ENCODE peak calls at places on chromosomes 6 and 20, in five cellular contexts. One of them, this sample, is unnamed.
A peak's percentile ranks its signal among the peaks of the same experiment; 100 is the strongest.

GRCh38 chr6:134247271-134247833 is 70.6 kb downstream of the SGK1 start:
- DNase-seq in T1000: no peak
- DNase-seq in A172: no peak
- DNase-seq in CD8-positive, alpha-beta memory T cell: peak; percentile 95
- DNase-seq in hypothalamus: no peak
- DNase-seq in this sample: no peak

GRCh38 chr6:164665328-164665727 is 644.1 kb downstream of the C6orf118 start:
- DNase-seq in CD8-positive, alpha-beta memory T cell: no peak
- DNase-seq in A172: peak; percentile 1
- DNase-seq in T1000: peak; percentile 13
- DNase-seq in hypothalamus: no peak
- DNase-seq in this sample: no peak

GRCh38 chr6:46990031-46990644 is 52.0 kb downstream of the ADGRF1 start:
- DNase-seq in CD8-positive, alpha-beta memory T cell: no peak
- DNase-seq in T1000: no peak
- DNase-seq in hypothalamus: no peak
- DNase-seq in A172: no peak
- DNase-seq in this sample: no peak

GRCh38 chr6:13360671-13361540 is 32.6 kb upstream of the TBC1D7 start:
- DNase-seq in CD8-positive, alpha-beta memory T cell: no peak
- DNase-seq in A172: peak; percentile 61
- DNase-seq in hypothalamus: no peak
- DNase-seq in T1000: no peak
- DNase-seq in this sample: no peak

GRCh38 chr6:83708970-83709747 is at the start of gene SNAP91:
- DNase-seq in hypothalamus: peak; percentile 30
- DNase-seq in A172: no peak
- DNase-seq in T1000: peak; percentile 66
- DNase-seq in CD8-positive, alpha-beta memory T cell: no peak
- DNase-seq in this sample: peak; percentile 88

GRCh38 chr20:7094438-7094997 is 327.0 kb downstream of the BMP2 start:
- DNase-seq in T1000: no peak
- DNase-seq in A172: no peak
- DNase-seq in CD8-positive, alpha-beta memory T cell: no peak
- DNase-seq in hypothalamus: no peak
- DNase-seq in this sample: peak; percentile 74

GRCh38 chr6:109457596-109457996 is 2.0 kb upstream of the MICAL1 start:
- DNase-seq in T1000: no peak
- DNase-seq in A172: no peak
- DNase-seq in CD8-positive, alpha-beta memory T cell: no peak
- DNase-seq in hypothalamus: no peak
- DNase-seq in this sample: no peak

GRCh38 chr20:32742322-32743236 is 688 bp downstream of the COMMD7 start:
- DNase-seq in hypothalamus: no peak
- DNase-seq in T1000: no peak
- DNase-seq in CD8-positive, alpha-beta memory T cell: peak; percentile 26
- DNase-seq in A172: no peak
- DNase-seq in this sample: peak; percentile 25

GRCh38 chr20:37369846-37370245 is 23.9 kb downstream of the SRC start:
- DNase-seq in hypothalamus: no peak
- DNase-seq in T1000: no peak
- DNase-seq in A172: no peak
- DNase-seq in CD8-positive, alpha-beta memory T cell: no peak
- DNase-seq in this sample: no peak

GRCh38 chr6:87277123-87277522 is 45.3 kb upstream of the SMIM8 start:
- DNase-seq in CD8-positive, alpha-beta memory T cell: no peak
- DNase-seq in T1000: no peak
- DNase-seq in hypothalamus: no peak
- DNase-seq in A172: no peak
- DNase-seq in this sample: no peak

GRCh38 chr6:134177236-134177635 is 124.8 kb upstream of the SLC2A12 start:
- DNase-seq in hypothalamus: no peak
- DNase-seq in A172: no peak
- DNase-seq in CD8-positive, alpha-beta memory T cell: no peak
- DNase-seq in T1000: no peak
- DNase-seq in this sample: no peak

GRCh38 chr6:85362652-85363310 is 87.1 kb upstream of the NT5E start:
- DNase-seq in A172: no peak
- DNase-seq in CD8-positive, alpha-beta memory T cell: no peak
- DNase-seq in hypothalamus: no peak
- DNase-seq in T1000: no peak
- DNase-seq in this sample: no peak

GRCh38 chr6:90087103-90087833 is 193.0 kb downstream of the GJA10 start:
- DNase-seq in T1000: no peak
- DNase-seq in A172: no peak
- DNase-seq in hypothalamus: no peak
- DNase-seq in CD8-positive, alpha-beta memory T cell: no peak
- DNase-seq in this sample: no peak

GRCh38 chr20:55116598-55116997 is 641.2 kb downstream of the DOK5 start:
- DNase-seq in A172: no peak
- DNase-seq in CD8-positive, alpha-beta memory T cell: no peak
- DNase-seq in hypothalamus: no peak
- DNase-seq in T1000: no peak
- DNase-seq in this sample: no peak

GRCh38 chr6:82166493-82166892 is 81.1 kb downstream of the IBTK start:
- DNase-seq in hypothalamus: no peak
- DNase-seq in T1000: no peak
- DNase-seq in A172: no peak
- DNase-seq in CD8-positive, alpha-beta memory T cell: no peak
- DNase-seq in this sample: no peak

GRCh38 chr6:32086661-32087573 is 22.2 kb downstream of the TNXB start:
- DNase-seq in hypothalamus: no peak
- DNase-seq in CD8-positive, alpha-beta memory T cell: no peak
- DNase-seq in T1000: peak; percentile 51
- DNase-seq in A172: peak; percentile 89
- DNase-seq in this sample: no peak

GRCh38 chr20:44228465-44229258 is 18.1 kb upstream of the OSER1 start:
- DNase-seq in hypothalamus: no peak
- DNase-seq in A172: no peak
- DNase-seq in CD8-positive, alpha-beta memory T cell: no peak
- DNase-seq in T1000: no peak
- DNase-seq in this sample: no peak

GRCh38 chr6:18595774-18596528 is 208.8 kb downstream of the RNF144B start:
- DNase-seq in hypothalamus: no peak
- DNase-seq in A172: peak; percentile 64
- DNase-seq in CD8-positive, alpha-beta memory T cell: peak; percentile 3
- DNase-seq in T1000: peak; percentile 21
- DNase-seq in this sample: peak; percentile 83

GRCh38 chr6:34771727-34772126 is 14.4 kb downstream of the SNRPC start:
- DNase-seq in CD8-positive, alpha-beta memory T cell: no peak
- DNase-seq in T1000: no peak
- DNase-seq in A172: peak; percentile 46
- DNase-seq in hypothalamus: no peak
- DNase-seq in this sample: no peak

GRCh38 chr20:45091366-45091765 is 9.6 kb downstream of the KCNS1 start:
- DNase-seq in CD8-positive, alpha-beta memory T cell: no peak
- DNase-seq in hypothalamus: no peak
- DNase-seq in A172: no peak
- DNase-seq in T1000: no peak
- DNase-seq in this sample: no peak

GRCh38 chr6:45541934-45542333 is 164.2 kb upstream of the SUPT3H start:
- DNase-seq in A172: no peak
- DNase-seq in CD8-positive, alpha-beta memory T cell: no peak
- DNase-seq in hypothalamus: no peak
- DNase-seq in T1000: no peak
- DNase-seq in this sample: no peak

GRCh38 chr6:18585032-18585573 is 198.0 kb downstream of the RNF144B start:
- DNase-seq in T1000: peak; percentile 54
- DNase-seq in CD8-positive, alpha-beta memory T cell: no peak
- DNase-seq in A172: peak; percentile 85
- DNase-seq in hypothalamus: no peak
- DNase-seq in this sample: no peak

GRCh38 chr6:33172307-33173227 is 19.7 kb downstream of the COL11A2 start:
- DNase-seq in T1000: no peak
- DNase-seq in CD8-positive, alpha-beta memory T cell: no peak
- DNase-seq in A172: peak; percentile 25
- DNase-seq in hypothalamus: no peak
- DNase-seq in this sample: peak; percentile 69

GRCh38 chr20:10239954-10240353 is 21.3 kb downstream of the SNAP25 start:
- DNase-seq in CD8-positive, alpha-beta memory T cell: no peak
- DNase-seq in T1000: no peak
- DNase-seq in hypothalamus: no peak
- DNase-seq in A172: peak; percentile 29
- DNase-seq in this sample: no peak

GRCh38 chr6:42928748-42929087 is 562 bp upstream of the CNPY3 start:
- DNase-seq in T1000: no peak
- DNase-seq in A172: no peak
- DNase-seq in CD8-positive, alpha-beta memory T cell: no peak
- DNase-seq in hypothalamus: no peak
- DNase-seq in this sample: no peak

GRCh38 chr20:39849171-39849570 is 839.9 kb downstream of the MAFB start:
- DNase-seq in A172: no peak
- DNase-seq in CD8-positive, alpha-beta memory T cell: no peak
- DNase-seq in hypothalamus: no peak
- DNase-seq in T1000: no peak
- DNase-seq in this sample: no peak

GRCh38 chr6:163148781-163149534 is 265.6 kb upstream of the QKI start:
- DNase-seq in CD8-positive, alpha-beta memory T cell: no peak
- DNase-seq in hypothalamus: no peak
- DNase-seq in T1000: no peak
- DNase-seq in A172: no peak
- DNase-seq in this sample: no peak

GRCh38 chr20:25220810-25221591 is 25.5 kb downstream of the ENTPD6 start:
- DNase-seq in T1000: no peak
- DNase-seq in CD8-positive, alpha-beta memory T cell: no peak
- DNase-seq in A172: no peak
- DNase-seq in hypothalamus: no peak
- DNase-seq in this sample: no peak

GRCh38 chr6:153781306-153781705 is 257.7 kb upstream of the OPRM1 start:
- DNase-seq in T1000: no peak
- DNase-seq in hypothalamus: no peak
- DNase-seq in CD8-positive, alpha-beta memory T cell: no peak
- DNase-seq in A172: no peak
- DNase-seq in this sample: no peak

GRCh38 chr6:150895898-150896632 is 30.6 kb downstream of the MTHFD1L start:
- DNase-seq in A172: no peak
- DNase-seq in hypothalamus: no peak
- DNase-seq in T1000: no peak
- DNase-seq in CD8-positive, alpha-beta memory T cell: no peak
- DNase-seq in this sample: no peak

GRCh38 chr20:10671850-10672578 is 1.8 kb downstream of the JAG1 start:
- DNase-seq in hypothalamus: no peak
- DNase-seq in CD8-positive, alpha-beta memory T cell: no peak
- DNase-seq in A172: peak; percentile 38
- DNase-seq in T1000: no peak
- DNase-seq in this sample: peak; percentile 50

GRCh38 chr6:11759995-11760394 is 18.6 kb downstream of the ADTRP start:
- DNase-seq in CD8-positive, alpha-beta memory T cell: no peak
- DNase-seq in hypothalamus: no peak
- DNase-seq in A172: no peak
- DNase-seq in T1000: no peak
- DNase-seq in this sample: no peak

GRCh38 chr20:18313410-18313809 is 25.1 kb downstream of the ZNF133 start:
- DNase-seq in hypothalamus: no peak
- DNase-seq in CD8-positive, alpha-beta memory T cell: no peak
- DNase-seq in T1000: no peak
- DNase-seq in A172: no peak
- DNase-seq in this sample: no peak

GRCh38 chr20:48070961-48071645 is 285.8 kb upstream of the SULF2 start:
- DNase-seq in hypothalamus: no peak
- DNase-seq in A172: no peak
- DNase-seq in CD8-positive, alpha-beta memory T cell: no peak
- DNase-seq in T1000: no peak
- DNase-seq in this sample: no peak

GRCh38 chr20:32648761-32649615 is 24.8 kb downstream of the C20orf203 start:
- DNase-seq in T1000: no peak
- DNase-seq in A172: peak; percentile 14
- DNase-seq in hypothalamus: no peak
- DNase-seq in CD8-positive, alpha-beta memory T cell: no peak
- DNase-seq in this sample: no peak

GRCh38 chr6:46465294-46466165 is 25.7 kb downstream of the RCAN2 start:
- DNase-seq in hypothalamus: no peak
- DNase-seq in T1000: no peak
- DNase-seq in CD8-positive, alpha-beta memory T cell: no peak
- DNase-seq in A172: no peak
- DNase-seq in this sample: no peak

This sample was measured in neural progenitor cell.